ENCODE peak calls at places on chromosomes 2 and 18, in six cellular contexts. G, L, S, J, B and U are unnamed samples.

GRCh38 chr2:9703701-9704221 is 73.0 kb upstream of the YWHAQ start:
- DNase-seq in J (peak; percentile 56), G (peak; percentile 92), B (no peak), L (no peak), S (peak; percentile 71), U (peak; percentile 85)

GRCh38 chr2:96353032-96353561 is 17.5 kb downstream of the NCAPH start:
- DNase-seq in G (no peak), J (no peak), L (no peak), S (no peak), B (no peak), U (no peak)

GRCh38 chr18:76476665-76477561 is 18.1 kb downstream of the ZNF516 start:
- DNase-seq in L (no peak), J (peak; percentile 62), G (peak; percentile 96), S (peak; percentile 52), B (no peak), U (peak; percentile 70)

GRCh38 chr18:38526922-38527321 is 961.3 kb upstream of the CELF4 start:
- DNase-seq in J (no peak), G (no peak), L (peak; percentile 23), B (no peak), S (no peak), U (no peak)

GRCh38 chr2:221095381-221095780 is 476.7 kb downstream of the EPHA4 start:
- DNase-seq in S (no peak), J (peak; percentile 82), G (no peak), B (no peak), L (no peak), U (no peak)

GRCh38 chr2:11829324-11829946 is 83.0 kb downstream of the LPIN1 start:
- DNase-seq in L (peak; percentile 44), G (peak; percentile 62), J (peak; percentile 65), S (peak; percentile 44), B (peak; percentile 87), U (peak; percentile 75)

GRCh38 chr18:68520406-68521075 is 194.4 kb downstream of the TMX3 start:
- DNase-seq in S (no peak), J (no peak), L (no peak), B (no peak), G (peak; percentile 80), U (peak; percentile 76)

GRCh38 chr18:25033747-25034471 is 318.1 kb downstream of the ZNF521 start:
- DNase-seq in L (no peak), S (no peak), G (no peak), B (no peak), J (no peak), U (no peak)

GRCh38 chr2:118431188-118431562 is 342.9 kb downstream of the INSIG2 start:
- DNase-seq in L (no peak), B (peak; percentile 36), S (no peak), J (no peak), G (no peak), U (peak; percentile 46)

GRCh38 chr2:237876056-237876439 is 16.6 kb downstream of the RAMP1 start:
- DNase-seq in G (no peak), S (no peak), J (no peak), B (no peak), L (no peak), U (no peak)

GRCh38 chr2:169116307-169116706 is 46.9 kb downstream of the DHRS9 start:
- DNase-seq in J (no peak), G (no peak), L (no peak), B (no peak), S (no peak), U (no peak)

GRCh38 chr18:28725876-28726275 is 548.9 kb upstream of the CDH2 start:
- DNase-seq in B (no peak), G (no peak), S (no peak), L (no peak), J (no peak), U (peak; percentile 80)

GRCh38 chr18:26722582-26722931 is 142.9 kb downstream of the AQP4 start:
- DNase-seq in B (no peak), L (no peak), S (no peak), G (no peak), J (no peak), U (no peak)

GRCh38 chr2:158321264-158321663 is 135.3 kb downstream of the CCDC148 start:
- DNase-seq in B (no peak), J (peak; percentile 33), L (no peak), G (peak; percentile 66), S (no peak), U (peak; percentile 35)

GRCh38 chr18:56522826-56523225 is 115.6 kb downstream of the TXNL1 start:
- DNase-seq in G (no peak), L (no peak), B (no peak), S (no peak), J (no peak), U (peak; percentile 19)

GRCh38 chr2:72146357-72147302 is 1.0 kb downstream of the CYP26B1 start:
- DNase-seq in G (no peak), J (peak; percentile 13), B (peak; percentile 68), S (no peak), L (no peak), U (no peak)

GRCh38 chr18:76412818-76413565 is 82.0 kb downstream of the ZNF516 start:
- DNase-seq in S (no peak), B (no peak), J (no peak), G (peak; percentile 53), L (no peak), U (no peak)

GRCh38 chr2:174341995-174342571 is 7.3 kb downstream of the SP9 start:
- DNase-seq in J (no peak), S (no peak), L (no peak), G (no peak), B (peak; percentile 41), U (no peak)
- TF ChIP-seq EZH2 in J (peak; percentile 96), S (no peak), L (no peak), G (peak; percentile 98), B (peak; percentile 11), U (no peak)

GRCh38 chr2:178414266-178415247 is 36.4 kb downstream of the PRKRA start:
- DNase-seq in J (peak; percentile 94), G (peak; percentile 97), B (peak; percentile 95), L (peak; percentile 95), S (peak; percentile 93), U (peak; percentile 96)

GRCh38 chr2:178415979-178416378 is 35.0 kb downstream of the PRKRA start:
- DNase-seq in L (no peak), S (no peak), J (no peak), B (no peak), G (no peak), U (no peak)

GRCh38 chr2:178412047-178412446 is 38.9 kb downstream of the PRKRA start:
- DNase-seq in G (no peak), B (no peak), L (no peak), J (no peak), S (no peak), U (peak; percentile 18)

GRCh38 chr2:178417916-178418315 is 33.1 kb downstream of the PRKRA start:
- DNase-seq in L (no peak), B (no peak), G (no peak), S (no peak), J (no peak), U (no peak)

GRCh38 chr2:178413472-178414265 is 37.3 kb downstream of the PRKRA start:
- DNase-seq in J (peak; percentile 82), B (peak; percentile 86), G (peak; percentile 74), S (peak; percentile 78), L (peak; percentile 77), U (peak; percentile 71)
- TF ChIP-seq CTCF in J (no peak), B (no peak), G (no peak), S (no peak), L (no peak), U (no peak)

DNA sequence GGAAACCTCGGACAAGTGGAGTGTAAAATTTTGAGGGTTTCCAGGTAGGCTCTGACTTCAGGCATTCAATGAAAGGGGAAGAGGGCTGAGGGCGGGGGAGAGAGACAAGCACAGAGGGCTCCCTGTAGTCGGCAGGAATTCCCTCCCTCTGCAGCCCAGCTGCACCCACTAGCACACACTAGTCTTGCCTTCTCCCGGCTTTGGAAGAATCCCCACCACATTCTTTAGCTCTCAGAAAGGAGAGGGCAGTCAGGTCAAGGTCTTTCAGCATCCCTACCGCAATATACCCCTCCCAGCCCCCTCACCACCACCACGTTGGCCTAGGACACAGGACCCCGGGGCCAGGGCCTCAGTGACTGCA is 9.7 kb upstream of the SATB2 start:
- DNase-seq in B (peak; percentile 84), G (no peak), S (no peak), J (no peak), L (no peak), U (no peak)
- TF ChIP-seq EZH2 in B (no peak), G (peak; percentile 27), S (no peak), J (no peak), L (no peak), U (no peak)

DNA sequence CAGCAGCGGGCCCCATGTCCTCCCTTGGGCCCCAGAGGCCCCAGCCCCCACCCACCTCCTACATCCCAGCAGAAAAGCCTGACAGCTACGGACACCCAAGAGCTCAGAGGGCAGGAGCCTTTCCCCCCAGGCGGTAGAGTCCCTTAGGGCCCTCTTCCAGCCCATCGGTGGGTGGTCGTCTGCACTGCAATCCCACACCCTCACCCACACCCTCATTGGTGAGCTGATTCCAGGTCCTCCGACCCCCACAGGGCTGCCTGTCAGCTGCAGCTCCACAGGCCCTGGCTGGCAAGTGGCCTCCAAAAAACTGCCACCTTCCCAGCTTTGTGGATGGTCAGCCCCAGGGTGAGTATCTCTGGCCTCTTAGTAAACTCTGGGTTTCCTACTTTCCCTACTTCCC is 10.5 kb downstream of the TCF23 start:
- DNase-seq in J (no peak), B (no peak), L (no peak), G (no peak), S (no peak), U (no peak)
- TF ChIP-seq CTCF in J (no peak), B (no peak), L (no peak), G (no peak), S (no peak), U (no peak)

DNA sequence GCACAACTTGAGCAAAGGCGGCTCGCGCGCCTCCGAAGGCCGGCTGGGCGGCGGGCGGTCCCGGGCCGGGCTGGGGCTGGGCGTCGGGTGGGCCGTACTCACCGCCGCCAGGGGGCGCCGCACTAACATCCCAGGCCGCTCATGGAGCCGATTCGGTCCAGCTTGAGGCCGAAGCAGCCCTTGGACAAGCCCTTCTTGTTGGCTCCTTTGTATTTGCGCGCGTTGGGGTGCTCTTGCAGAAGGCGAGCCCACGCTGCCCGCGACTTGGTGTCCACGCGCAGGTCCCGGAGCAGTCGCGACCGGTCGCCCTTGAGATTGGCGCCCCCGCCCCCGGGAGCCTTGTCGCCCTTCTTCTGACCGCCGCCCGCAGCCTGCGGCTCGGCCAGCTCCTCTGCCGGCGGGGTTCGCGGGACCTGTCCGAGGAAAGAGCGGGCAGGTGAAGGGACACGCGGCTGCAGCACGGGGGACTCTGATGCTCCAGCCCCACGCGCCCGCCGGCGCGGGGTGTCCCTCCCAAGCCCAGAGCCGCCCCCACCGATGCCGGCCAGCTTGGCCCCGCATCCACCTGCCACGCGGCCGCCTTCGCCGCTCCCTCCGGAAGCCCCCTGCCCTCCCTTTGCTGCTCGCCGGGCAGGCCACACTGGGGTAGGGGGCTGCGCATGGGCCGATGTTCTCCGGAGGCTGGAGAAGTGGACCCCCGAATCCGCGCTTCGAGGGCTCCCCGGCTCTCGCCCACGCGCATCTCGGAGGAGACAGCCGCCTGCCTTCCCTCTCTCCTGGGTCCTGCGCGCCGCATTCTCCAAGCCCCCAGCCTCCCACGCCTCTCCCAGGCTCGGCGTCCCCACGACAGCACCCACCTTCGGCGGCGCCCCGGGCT is 655 bp downstream of the NPPC start:
- DNase-seq in J (peak; percentile 76), B (peak; percentile 94), L (peak; percentile 78), S (peak; percentile 72), G (peak; percentile 87), U (peak; percentile 74)
- TF ChIP-seq EZH2 in J (no peak), B (no peak), L (no peak), S (no peak), G (no peak), U (no peak)

GRCh38 chr2:151614606-151615306 is 119.5 kb downstream of the NEB start:
- DNase-seq in B (no peak), J (peak; percentile 85), L (no peak), S (no peak), G (no peak), U (no peak)
- TF ChIP-seq CTCF in B (peak; percentile 24), J (peak; percentile 1), L (no peak), S (no peak), G (no peak), U (no peak)